ENCODE peak calls at places on chromosome 1, in ten cellular contexts. B is nephron progenitor cell; E is left ventricle myocardium inferior; L is GOT3; Z is HS-5; I is activated T-cell treated with anti-CD3 and anti-CD28 coated beads, Interleukin-2, amount 50 U/mL, for 72 hours; J is H54; Y is T-helper 2 cell; F is activated naive CD4-positive, alpha-beta T cell treated with anti-CD3 and anti-CD28 coated beads, Interleukin-2, amount 50 U/mL, for 72 hours; N is GM04504. R is an unnamed sample.

GRCh38 chr1:214228976-214229375 is 52.0 kb upstream of the SMYD2 start:
- DNase-seq in B (no peak), E (peak; percentile 38), L (no peak), Z (no peak), I (no peak), J (no peak), Y (no peak), F (no peak), N (no peak), R (no peak)

GRCh38 chr1:17887646-17888395 is 132.7 kb downstream of the ACTL8 start:
- DNase-seq in B (no peak), E (no peak), L (no peak), Z (no peak), I (no peak), J (no peak), Y (no peak), F (no peak), N (no peak), R (no peak)

GRCh38 chr1:31703431-31704260 is at the start of gene COL16A1:
- DNase-seq in B (peak; percentile 54), E (peak; percentile 82), L (no peak), Z (no peak), I (no peak), J (no peak), Y (no peak), F (no peak), N (no peak), R (no peak)

GRCh38 chr1:207787776-207788175 is 35.9 kb downstream of the CD46 start:
- DNase-seq in B (no peak), E (no peak), L (no peak), Z (no peak), I (no peak), J (no peak), Y (no peak), F (no peak), N (no peak), R (no peak)

GRCh38 chr1:214967865-214968575 is 114.5 kb upstream of the KCNK2 start:
- DNase-seq in B (no peak), E (no peak), L (no peak), Z (peak; percentile 37), I (no peak), J (no peak), Y (no peak), F (no peak), N (peak; percentile 28), R (no peak)

GRCh38 chr1:31605908-31606427 is 11.5 kb upstream of the HCRTR1 start:
- DNase-seq in B (no peak), E (no peak), L (no peak), Z (no peak), I (peak; percentile 63), J (no peak), Y (no peak), F (peak; percentile 21), N (no peak), R (peak; percentile 45)

GRCh38 chr1:22143065-22143514 is at the start of gene WNT4:
- DNase-seq in B (peak; percentile 68), E (no peak), L (no peak), Z (no peak), I (peak; percentile 45), J (peak; percentile 60), Y (no peak), F (peak; percentile 22), N (no peak), R (peak; percentile 18)

GRCh38 chr1:8015036-8015808 is 10.9 kb downstream of the ERRFI1 start:
- DNase-seq in B (peak; percentile 33), E (no peak), L (no peak), Z (peak; percentile 85), I (peak; percentile 50), J (no peak), Y (no peak), F (peak; percentile 39), N (peak; percentile 73), R (peak; percentile 22)

GRCh38 chr1:42317308-42317707 is 17.7 kb downstream of the FOXJ3 start:
- DNase-seq in B (no peak), E (no peak), L (no peak), Z (no peak), I (no peak), J (no peak), Y (no peak), F (no peak), N (no peak), R (no peak)

GRCh38 chr1:41612953-41613352 is 128.5 kb upstream of the EDN2 start:
- DNase-seq in B (no peak), E (no peak), L (no peak), Z (no peak), I (no peak), J (no peak), Y (no peak), F (no peak), N (no peak), R (no peak)

GRCh38 chr1:228236744-228237143 is 28.9 kb downstream of the OBSCN start:
- DNase-seq in B (no peak), E (no peak), L (no peak), Z (no peak), I (peak; percentile 39), J (no peak), Y (no peak), F (peak; percentile 25), N (peak; percentile 28), R (peak; percentile 42)

GRCh38 chr1:20551161-20551560 is 1.2 kb upstream of the FAM43B start:
- DNase-seq in B (no peak), E (no peak), L (no peak), Z (no peak), I (no peak), J (no peak), Y (no peak), F (no peak), N (no peak), R (no peak)

GRCh38 chr1:150798509-150798908 is 9.6 kb downstream of the CTSK start:
- DNase-seq in B (peak; percentile 21), E (no peak), L (no peak), Z (no peak), I (no peak), J (no peak), Y (no peak), F (no peak), N (no peak), R (no peak)

GRCh38 chr1:243420369-243420768 is 164.5 kb downstream of the SDCCAG8 start:
- DNase-seq in B (no peak), E (no peak), L (no peak), Z (no peak), I (no peak), J (no peak), Y (no peak), F (no peak), N (no peak), R (no peak)

GRCh38 chr1:114755006-114755936 is 2.5 kb downstream of the CSDE1 start:
- DNase-seq in B (no peak), E (no peak), L (no peak), Z (no peak), I (no peak), J (no peak), Y (no peak), F (no peak), N (no peak), R (no peak)

GRCh38 chr1:160428655-160429054 is 28.3 kb downstream of the VANGL2 start:
- DNase-seq in B (peak; percentile 37), E (no peak), L (no peak), Z (peak; percentile 24), I (no peak), J (peak; percentile 54), Y (no peak), F (no peak), N (peak; percentile 14), R (peak; percentile 60)

GRCh38 chr1:177585492-177586220 is 384.2 kb downstream of the SEC16B start:
- DNase-seq in B (no peak), E (no peak), L (no peak), Z (no peak), I (no peak), J (no peak), Y (no peak), F (no peak), N (no peak), R (no peak)

GRCh38 chr1:25729774-25730173 is 70.2 kb upstream of the SELENON start:
- DNase-seq in B (no peak), E (no peak), L (no peak), Z (no peak), I (no peak), J (no peak), Y (no peak), F (no peak), N (no peak), R (no peak)

GRCh38 chr1:229223498-229223897 is 47.4 kb upstream of the RAB4A start:
- DNase-seq in B (no peak), E (no peak), L (no peak), Z (no peak), I (no peak), J (no peak), Y (no peak), F (no peak), N (no peak), R (no peak)

GRCh38 chr1:76867342-76868130 is at the start of gene ST6GALNAC5:
- DNase-seq in B (peak; percentile 55), E (no peak), L (no peak), Z (no peak), I (peak; percentile 2), J (peak; percentile 23), Y (no peak), F (peak; percentile 11), N (no peak), R (peak; percentile 2)

GRCh38 chr1:1111516-1112236 is 4.2 kb downstream of the C1orf159 start:
- DNase-seq in B (no peak), E (peak; percentile 12), L (no peak), Z (no peak), I (no peak), J (no peak), Y (no peak), F (no peak), N (no peak), R (no peak)

GRCh38 chr1:113881661-113882060 is 5.7 kb downstream of the BCL2L15 start:
- DNase-seq in B (no peak), E (no peak), L (no peak), Z (no peak), I (no peak), J (no peak), Y (no peak), F (no peak), N (no peak), R (no peak)

GRCh38 chr1:176119549-176119948 is 87.5 kb downstream of the COP1 start:
- DNase-seq in B (no peak), E (no peak), L (no peak), Z (no peak), I (no peak), J (no peak), Y (no peak), F (no peak), N (no peak), R (no peak)

GRCh38 chr1:186655877-186656276 is 24.3 kb downstream of the PTGS2 start:
- DNase-seq in B (no peak), E (no peak), L (no peak), Z (no peak), I (no peak), J (no peak), Y (no peak), F (no peak), N (no peak), R (no peak)

GRCh38 chr1:33258788-33259274 is 2.5 kb downstream of the ZNF362 start:
- DNase-seq in B (no peak), E (no peak), L (no peak), Z (no peak), I (no peak), J (no peak), Y (no peak), F (no peak), N (no peak), R (no peak)

GRCh38 chr1:159941867-159942560 is 3.4 kb downstream of the IGSF9 start:
- DNase-seq in B (no peak), E (no peak), L (no peak), Z (no peak), I (no peak), J (no peak), Y (no peak), F (no peak), N (no peak), R (no peak)

GRCh38 chr1:228160201-228160761 is 5.3 kb upstream of the IBA57 start:
- DNase-seq in B (no peak), E (peak; percentile 10), L (no peak), Z (no peak), I (no peak), J (no peak), Y (no peak), F (no peak), N (no peak), R (no peak)

GRCh38 chr1:170808229-170808870 is 127.0 kb upstream of the MROH9 start:
- DNase-seq in B (no peak), E (no peak), L (no peak), Z (no peak), I (no peak), J (no peak), Y (no peak), F (no peak), N (no peak), R (no peak)